ENCODE peak calls at places on chromosome 13, in seven cellular contexts. I is activated naive CD4-positive, alpha-beta T cell treated with anti-CD3 and anti-CD28 coated beads for 36 hours; F is progenitor cell of endocrine pancreas; Y is ascending aorta; B is stimulated activated CD8-positive, alpha-beta memory T cell treated with anti-CD3 and anti-CD28 coated beads, Interleukin-4, amount 100 ng/mL, for 24 hours; A is dermis blood vessel endothelial cell; D is putamen. R is an unnamed sample.

GRCh38 chr13:90562388-90562787 is 785.1 kb upstream of the MIR17HG start:
- DNase-seq in A (no peak), B (no peak), Y (no peak), D (no peak), I (no peak), F (no peak), R (no peak)

GRCh38 chr13:50382511-50382910 is 367.3 kb downstream of the KCNRG start:
- DNase-seq in A (no peak), I (no peak), B (no peak), Y (no peak), D (no peak), F (no peak), R (no peak)

GRCh38 chr13:27601771-27602170 is 18.6 kb downstream of the LNX2 start:
- DNase-seq in Y (no peak), B (no peak), F (no peak), D (no peak), A (no peak), I (no peak), R (no peak)

GRCh38 chr13:44300895-44301638 is 72.6 kb upstream of the SERP2 start:
- DNase-seq in A (peak; percentile 62), I (peak; percentile 72), Y (peak; percentile 53), B (no peak), F (no peak), D (no peak), R (no peak)

GRCh38 chr13:103161476-103161875 is 95.3 kb upstream of the SLC10A2 start:
- DNase-seq in A (no peak), D (no peak), Y (no peak), B (no peak), I (no peak), F (no peak), R (no peak)

GRCh38 chr13:93708323-93709075 is 481.9 kb downstream of the GPC6 start:
- DNase-seq in Y (no peak), A (no peak), B (no peak), D (no peak), I (no peak), F (no peak), R (no peak)

GRCh38 chr13:111325146-111325890 is 4.9 kb downstream of the TEX29 start:
- DNase-seq in Y (no peak), F (no peak), B (no peak), I (no peak), A (no peak), D (no peak), R (no peak)

GRCh38 chr13:68628994-68629393 is 1398.9 kb upstream of the PCDH9 start:
- DNase-seq in B (no peak), A (no peak), Y (no peak), D (no peak), F (no peak), I (no peak), R (no peak)

GRCh38 chr13:33260168-33261098 is 25.1 kb downstream of the STARD13 start:
- DNase-seq in F (no peak), A (no peak), D (no peak), I (no peak), B (no peak), Y (no peak), R (no peak)

GRCh38 chr13:111011899-111012298 is 97.0 kb upstream of the ANKRD10 start:
- DNase-seq in I (no peak), Y (no peak), D (no peak), B (no peak), A (peak; percentile 9), F (no peak), R (no peak)

GRCh38 chr13:70960841-70961443 is 852.7 kb upstream of the KLHL1 start:
- DNase-seq in A (peak; percentile 65), D (peak; percentile 39), I (peak; percentile 8), B (no peak), F (no peak), Y (no peak), R (no peak)

GRCh38 chr13:100803091-100803490 is 128.5 kb upstream of the TMTC4 start:
- DNase-seq in I (no peak), A (no peak), F (no peak), D (no peak), B (no peak), Y (no peak), R (no peak)

GRCh38 chr13:50167224-50167947 is 152.1 kb downstream of the KCNRG start:
- DNase-seq in Y (no peak), D (no peak), I (peak; percentile 17), A (no peak), B (no peak), F (no peak), R (no peak)

R was measured in chondrocyte.